ENCODE peak calls at places on chromosomes 3 and 15, in four cellular contexts. One of them, this sample, is unnamed.

GRCh38 chr3:32510075-32510724 is 7.5 kb upstream of the CMTM6 start:
- DNase-seq in A549: peak
- DNase-seq in stomach: peak
- DNase-seq in OCI-LY7: peak
- DNase-seq in this sample: no peak

GRCh38 chr3:46712191-46713047 is 5.2 kb downstream of the PRSS50 start:
- DNase-seq in stomach: no peak
- DNase-seq in OCI-LY7: no peak
- DNase-seq in A549: no peak
- DNase-seq in this sample: no peak

GRCh38 chr3:16319307-16319706 is 54.3 kb downstream of the OXNAD1 start:
- DNase-seq in A549: peak
- DNase-seq in stomach: peak
- DNase-seq in OCI-LY7: peak
- DNase-seq in this sample: no peak

GRCh38 chr3:50423543-50423942 is 64.2 kb upstream of the TMEM115 start:
- DNase-seq in A549: no peak
- DNase-seq in OCI-LY7: no peak
- DNase-seq in stomach: peak
- DNase-seq in this sample: no peak

GRCh38 chr3:161914703-161915102 is 418.1 kb downstream of the OTOL1 start:
- DNase-seq in A549: no peak
- DNase-seq in OCI-LY7: no peak
- DNase-seq in stomach: no peak
- DNase-seq in this sample: peak

GRCh38 chr15:60520041-60520824 is 41.3 kb upstream of the ICE2 start:
- DNase-seq in A549: no peak
- DNase-seq in OCI-LY7: no peak
- DNase-seq in stomach: no peak
- DNase-seq in this sample: no peak

GRCh38 chr15:25838191-25838870 is 24.8 kb downstream of the ATP10A start:
- DNase-seq in A549: no peak
- DNase-seq in stomach: no peak
- DNase-seq in OCI-LY7: no peak
- DNase-seq in this sample: no peak

GRCh38 chr15:79230766-79231165 is 51.8 kb upstream of the ANKRD34C start:
- DNase-seq in A549: no peak
- DNase-seq in stomach: no peak
- DNase-seq in OCI-LY7: no peak
- DNase-seq in this sample: no peak

GRCh38 chr3:109548192-109548938 is 211.0 kb upstream of the DPPA4 start:
- DNase-seq in stomach: no peak
- DNase-seq in A549: no peak
- DNase-seq in OCI-LY7: no peak
- DNase-seq in this sample: no peak

GRCh38 chr15:46682969-46683791 is 1034.1 kb upstream of the SEMA6D start:
- DNase-seq in A549: no peak
- DNase-seq in stomach: no peak
- DNase-seq in OCI-LY7: no peak
- DNase-seq in this sample: no peak

GRCh38 chr15:60535743-60536142 is 56.8 kb upstream of the ICE2 start:
- DNase-seq in A549: no peak
- DNase-seq in OCI-LY7: no peak
- DNase-seq in stomach: no peak
- DNase-seq in this sample: no peak

GRCh38 chr15:23397779-23398178 is 43.2 kb downstream of the GOLGA8S start:
- DNase-seq in OCI-LY7: no peak
- DNase-seq in stomach: no peak
- DNase-seq in A549: no peak
- DNase-seq in this sample: no peak

GRCh38 chr3:149812165-149812605 is 830 bp upstream of the RNF13 start:
- DNase-seq in OCI-LY7: peak
- DNase-seq in stomach: no peak
- DNase-seq in A549: no peak
- DNase-seq in this sample: no peak

GRCh38 chr15:36050899-36051298 is 504.9 kb upstream of the DPH6 start:
- DNase-seq in A549: no peak
- DNase-seq in OCI-LY7: no peak
- DNase-seq in stomach: no peak
- DNase-seq in this sample: no peak

GRCh38 chr3:50205719-50206276 is 727 bp downstream of the SLC38A3 start:
- DNase-seq in OCI-LY7: no peak
- DNase-seq in stomach: peak
- DNase-seq in A549: no peak
- DNase-seq in this sample: no peak

GRCh38 chr15:84609818-84610525 is 9.2 kb downstream of the ZSCAN2 start:
- DNase-seq in A549: no peak
- DNase-seq in OCI-LY7: no peak
- DNase-seq in stomach: no peak
- DNase-seq in this sample: no peak

GRCh38 chr15:75042730-75043508 is 19.5 kb downstream of the PPCDC start:
- DNase-seq in OCI-LY7: peak
- DNase-seq in stomach: peak
- DNase-seq in A549: peak
- DNase-seq in this sample: no peak

GRCh38 chr3:64264491-64265109 is 39.3 kb upstream of the PRICKLE2 start:
- DNase-seq in OCI-LY7: no peak
- DNase-seq in stomach: no peak
- DNase-seq in A549: no peak
- DNase-seq in this sample: no peak

GRCh38 chr3:67804089-67804488 is 149.7 kb upstream of the SUCLG2 start:
- DNase-seq in A549: no peak
- DNase-seq in stomach: no peak
- DNase-seq in OCI-LY7: no peak
- DNase-seq in this sample: no peak

GRCh38 chr3:17333893-17334292 is 408.5 kb downstream of the TBC1D5 start:
- DNase-seq in stomach: no peak
- DNase-seq in OCI-LY7: no peak
- DNase-seq in A549: no peak
- DNase-seq in this sample: no peak

GRCh38 chr15:74235962-74236361 is at the start of gene CCDC33:
- DNase-seq in stomach: peak
- DNase-seq in A549: no peak
- DNase-seq in OCI-LY7: peak
- DNase-seq in this sample: no peak

GRCh38 chr3:7745711-7746110 is 755.9 kb upstream of the LMCD1 start:
- DNase-seq in OCI-LY7: no peak
- DNase-seq in A549: no peak
- DNase-seq in stomach: no peak
- DNase-seq in this sample: no peak

GRCh38 chr3:55687526-55687925 is 200.4 kb upstream of the WNT5A start:
- DNase-seq in stomach: no peak
- DNase-seq in OCI-LY7: peak
- DNase-seq in A549: no peak
- DNase-seq in this sample: no peak

GRCh38 chr3:128378631-128379347 is 87.9 kb downstream of the DNAJB8 start:
- DNase-seq in A549: no peak
- DNase-seq in stomach: no peak
- DNase-seq in OCI-LY7: no peak
- DNase-seq in this sample: no peak

GRCh38 chr15:74784426-74784825 is 2.5 kb downstream of the CSK start:
- DNase-seq in stomach: no peak
- DNase-seq in A549: no peak
- DNase-seq in OCI-LY7: peak
- DNase-seq in this sample: no peak

GRCh38 chr3:45690331-45691035 is 1.3 kb downstream of the SACM1L start:
- DNase-seq in OCI-LY7: peak
- DNase-seq in stomach: no peak
- DNase-seq in A549: no peak
- DNase-seq in this sample: no peak

GRCh38 chr15:62324382-62324781 is 159.3 kb upstream of the C2CD4B start:
- DNase-seq in OCI-LY7: no peak
- DNase-seq in stomach: no peak
- DNase-seq in A549: no peak
- DNase-seq in this sample: no peak

GRCh38 chr3:123085293-123085949 is 18.6 kb downstream of the PDIA5 start:
- DNase-seq in stomach: no peak
- DNase-seq in A549: no peak
- DNase-seq in OCI-LY7: no peak
- DNase-seq in this sample: no peak
- H3K27ac ChIP-seq in stomach: peak
- H3K27ac ChIP-seq in A549: no peak
- H3K27ac ChIP-seq in OCI-LY7: no peak
- H3K27ac ChIP-seq in this sample: no peak

DNA sequence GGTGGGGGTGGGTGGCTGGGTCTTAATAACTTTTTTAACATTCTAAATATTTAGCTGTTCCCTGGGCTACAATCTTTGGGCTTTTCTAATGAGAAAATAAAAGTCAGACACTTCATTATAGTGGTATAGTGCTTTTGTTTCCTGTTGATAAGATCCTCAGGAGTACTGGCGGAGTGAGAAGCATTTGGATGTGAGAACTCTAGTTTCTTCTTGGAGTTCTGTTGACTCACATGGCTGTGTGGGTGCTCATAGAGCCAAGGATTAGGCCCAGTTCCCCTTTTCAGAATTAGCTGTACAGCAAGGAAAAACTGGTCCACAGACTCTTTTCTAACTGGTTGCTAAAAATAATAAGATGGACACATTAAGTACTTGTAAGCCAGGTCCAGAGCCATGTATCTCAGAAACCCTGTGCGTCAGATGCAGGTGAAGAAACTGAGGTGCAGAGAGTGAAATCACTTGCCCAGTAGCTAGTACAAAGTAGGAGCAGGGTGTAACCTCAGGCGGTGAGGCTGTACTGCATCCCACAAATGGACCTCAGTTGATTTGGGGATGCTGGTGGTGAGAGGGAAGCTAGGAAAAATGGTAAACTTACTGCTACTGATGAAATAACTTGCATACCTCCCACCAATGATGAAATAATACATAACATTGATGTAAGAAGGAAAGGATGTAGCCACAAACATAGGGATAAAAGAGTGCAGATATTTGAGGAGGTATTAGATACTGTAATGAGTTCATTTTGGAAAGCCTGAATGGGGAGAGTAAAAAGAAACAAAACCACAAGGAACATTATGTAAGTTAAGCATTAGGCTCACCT is 2.4 kb downstream of the ITPR1 start:
- DNase-seq in A549: no peak
- DNase-seq in OCI-LY7: peak
- DNase-seq in stomach: no peak
- DNase-seq in this sample: no peak
- H3K4me3 ChIP-seq in A549: no peak
- H3K4me3 ChIP-seq in OCI-LY7: peak
- H3K4me3 ChIP-seq in stomach: peak
- H3K4me3 ChIP-seq in this sample: no peak

GRCh38 chr3:132253262-132253878 is 63.8 kb upstream of the ACP3 start:
- DNase-seq in stomach: no peak
- DNase-seq in A549: peak
- DNase-seq in OCI-LY7: peak
- DNase-seq in this sample: no peak

GRCh38 chr3:132254076-132254755 is 63.0 kb upstream of the ACP3 start:
- DNase-seq in A549: no peak
- DNase-seq in OCI-LY7: no peak
- DNase-seq in stomach: no peak
- DNase-seq in this sample: no peak

GRCh38 chr3:132256984-132257383 is 60.2 kb upstream of the ACP3 start:
- DNase-seq in A549: no peak
- DNase-seq in stomach: peak
- DNase-seq in OCI-LY7: peak
- DNase-seq in this sample: peak

GRCh38 chr3:132255041-132255745 is 62.0 kb upstream of the ACP3 start:
- DNase-seq in A549: no peak
- DNase-seq in OCI-LY7: no peak
- DNase-seq in stomach: no peak
- DNase-seq in this sample: no peak
- H3K27ac ChIP-seq in A549: peak
- H3K27ac ChIP-seq in OCI-LY7: no peak
- H3K27ac ChIP-seq in stomach: no peak
- H3K27ac ChIP-seq in this sample: no peak

GRCh38 chr3:71109241-71109976 is 474.1 kb downstream of the FOXP1 start:
- DNase-seq in A549: no peak
- DNase-seq in OCI-LY7: no peak
- DNase-seq in stomach: no peak
- DNase-seq in this sample: no peak
- H3K4me3 ChIP-seq in A549: no peak
- H3K4me3 ChIP-seq in OCI-LY7: no peak
- H3K4me3 ChIP-seq in stomach: no peak
- H3K4me3 ChIP-seq in this sample: no peak

GRCh38 chr3:20141306-20141705 is 44.7 kb downstream of the SGO1 start:
- DNase-seq in OCI-LY7: no peak
- DNase-seq in stomach: no peak
- DNase-seq in A549: no peak
- DNase-seq in this sample: no peak
- H3K27ac ChIP-seq in OCI-LY7: no peak
- H3K27ac ChIP-seq in stomach: peak
- H3K27ac ChIP-seq in A549: no peak
- H3K27ac ChIP-seq in this sample: no peak

GRCh38 chr3:183222631-183223030 is 30.4 kb upstream of the B3GNT5 start:
- DNase-seq in OCI-LY7: no peak
- DNase-seq in stomach: no peak
- DNase-seq in A549: no peak
- DNase-seq in this sample: no peak

GRCh38 chr3:183224180-183224579 is 28.9 kb upstream of the B3GNT5 start:
- DNase-seq in stomach: no peak
- DNase-seq in A549: no peak
- DNase-seq in OCI-LY7: no peak
- DNase-seq in this sample: no peak

GRCh38 chr3:183218826-183219225 is 34.2 kb upstream of the B3GNT5 start:
- DNase-seq in OCI-LY7: no peak
- DNase-seq in stomach: no peak
- DNase-seq in A549: no peak
- DNase-seq in this sample: no peak

GRCh38 chr3:183217548-183218321 is 35.3 kb upstream of the B3GNT5 start:
- DNase-seq in OCI-LY7: no peak
- DNase-seq in stomach: no peak
- DNase-seq in A549: no peak
- DNase-seq in this sample: no peak

DNA sequence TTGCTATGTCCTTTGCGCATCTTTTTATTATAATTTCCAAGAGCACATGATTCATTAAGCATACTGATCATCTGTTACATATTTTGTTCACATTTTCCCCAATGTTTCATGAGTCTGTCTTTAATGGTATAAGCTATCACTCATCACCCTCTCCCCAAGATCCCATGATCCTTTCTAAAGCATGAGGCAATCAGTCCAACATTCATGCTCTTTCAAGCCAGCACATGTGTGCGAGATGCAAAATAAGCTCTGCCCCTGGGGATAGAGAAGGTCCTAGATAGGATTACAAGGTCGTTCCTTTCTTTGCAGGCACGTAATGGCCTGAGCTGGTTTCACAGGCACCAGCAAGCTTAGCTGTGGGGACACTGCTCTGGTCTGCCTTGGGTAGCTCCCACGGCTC is 32.2 kb upstream of the B3GNT5 start:
- DNase-seq in stomach: no peak
- DNase-seq in OCI-LY7: no peak
- DNase-seq in A549: no peak
- DNase-seq in this sample: no peak
- H3K4me3 ChIP-seq in stomach: no peak
- H3K4me3 ChIP-seq in OCI-LY7: no peak
- H3K4me3 ChIP-seq in A549: no peak
- H3K4me3 ChIP-seq in this sample: no peak

GRCh38 chr3:151278223-151278622 is at the start of gene P2RY14:
- DNase-seq in A549: no peak
- DNase-seq in stomach: no peak
- DNase-seq in OCI-LY7: peak
- DNase-seq in this sample: no peak
- H3K27ac ChIP-seq in A549: no peak
- H3K27ac ChIP-seq in stomach: peak
- H3K27ac ChIP-seq in OCI-LY7: no peak
- H3K27ac ChIP-seq in this sample: no peak